ENCODE peak calls at places on chromosomes 5 and 9, in nine cellular contexts. K is adrenal gland, N is left ventricle myocardium inferior, J is OCI-LY7, H is AG10803, E is coronary artery, B is thyroid gland, R is bronchial epithelial cell, Y is upper lobe of right lung. X is an unnamed sample.
A peak's percentile ranks its signal among the peaks of the same experiment; 100 is the strongest.

GRCh38 chr5:62596691-62597090 is 18.1 kb downstream of the LRRC70 start:
- DNase-seq in K (no peak), Y (no peak), E (no peak), N (no peak), B (no peak), R (no peak), J (no peak), H (no peak), X (no peak)

GRCh38 chr5:163473613-163474243 is 13.3 kb downstream of the HMMR start:
- DNase-seq in K (no peak), R (peak; percentile 55), Y (no peak), E (no peak), J (peak; percentile 21), H (peak; percentile 26), N (no peak), B (no peak), X (peak; percentile 61)

GRCh38 chr5:154312571-154312970 is 122.0 kb downstream of the GALNT10 start:
- DNase-seq in R (peak; percentile 26), K (no peak), Y (no peak), H (peak; percentile 29), E (no peak), B (no peak), N (no peak), J (no peak), X (peak; percentile 70)

GRCh38 chr9:138061631-138062030 is 184.0 kb downstream of the CACNA1B start:
- DNase-seq in N (no peak), B (no peak), E (no peak), Y (no peak), R (no peak), J (no peak), H (no peak), K (no peak), X (no peak)

GRCh38 chr5:125023673-125024072 is 277.2 kb upstream of the ZNF608 start:
- DNase-seq in Y (no peak), B (no peak), R (peak; percentile 94), N (no peak), H (peak; percentile 11), E (no peak), J (no peak), K (no peak), X (peak; percentile 38)

GRCh38 chr5:137206030-137206715 is 293.0 kb downstream of the SPOCK1 start:
- DNase-seq in N (no peak), H (peak; percentile 44), K (no peak), E (no peak), Y (peak; percentile 68), R (peak; percentile 81), J (no peak), B (peak; percentile 35), X (peak; percentile 59)

GRCh38 chr9:27125030-27125429 is 16.0 kb downstream of the TEK start:
- DNase-seq in E (peak; percentile 78), R (peak; percentile 99), K (peak; percentile 79), N (peak; percentile 67), B (no peak), H (peak; percentile 95), J (no peak), Y (no peak), X (peak; percentile 99)

GRCh38 chr5:76225316-76225715 is 142.1 kb downstream of the SV2C start:
- DNase-seq in B (no peak), R (no peak), E (no peak), K (no peak), N (no peak), Y (no peak), H (no peak), J (no peak), X (no peak)

GRCh38 chr9:17627641-17628040 is 48.8 kb downstream of the SH3GL2 start:
- DNase-seq in K (no peak), R (no peak), E (no peak), Y (no peak), J (no peak), N (no peak), B (no peak), H (no peak), X (no peak)

GRCh38 chr5:36696059-36696673 is 89.8 kb downstream of the SLC1A3 start:
- DNase-seq in J (peak; percentile 60), N (peak; percentile 54), R (peak; percentile 73), E (no peak), H (peak; percentile 61), K (peak; percentile 79), B (peak; percentile 78), Y (peak; percentile 62), X (peak; percentile 70)

GRCh38 chr9:117929873-117930272 is 225.7 kb downstream of the TLR4 start:
- DNase-seq in N (no peak), H (no peak), Y (no peak), B (no peak), K (no peak), R (no peak), E (no peak), J (no peak), X (no peak)

GRCh38 chr9:114341152-114341830 is 11.6 kb downstream of the ORM2 start:
- DNase-seq in B (no peak), N (no peak), Y (no peak), H (no peak), J (no peak), K (no peak), R (no peak), E (no peak), X (no peak)

GRCh38 chr9:32701321-32702022 is 66.0 kb upstream of the TAF1L start:
- DNase-seq in J (no peak), Y (no peak), N (no peak), R (peak; percentile 66), H (peak; percentile 11), K (no peak), B (no peak), E (no peak), X (peak; percentile 24)

GRCh38 chr5:36657563-36657995 is 51.2 kb downstream of the SLC1A3 start:
- DNase-seq in B (peak; percentile 56), N (peak; percentile 34), J (no peak), K (peak; percentile 86), Y (no peak), H (peak; percentile 100), E (no peak), R (peak; percentile 100), X (peak; percentile 100)

DNA sequence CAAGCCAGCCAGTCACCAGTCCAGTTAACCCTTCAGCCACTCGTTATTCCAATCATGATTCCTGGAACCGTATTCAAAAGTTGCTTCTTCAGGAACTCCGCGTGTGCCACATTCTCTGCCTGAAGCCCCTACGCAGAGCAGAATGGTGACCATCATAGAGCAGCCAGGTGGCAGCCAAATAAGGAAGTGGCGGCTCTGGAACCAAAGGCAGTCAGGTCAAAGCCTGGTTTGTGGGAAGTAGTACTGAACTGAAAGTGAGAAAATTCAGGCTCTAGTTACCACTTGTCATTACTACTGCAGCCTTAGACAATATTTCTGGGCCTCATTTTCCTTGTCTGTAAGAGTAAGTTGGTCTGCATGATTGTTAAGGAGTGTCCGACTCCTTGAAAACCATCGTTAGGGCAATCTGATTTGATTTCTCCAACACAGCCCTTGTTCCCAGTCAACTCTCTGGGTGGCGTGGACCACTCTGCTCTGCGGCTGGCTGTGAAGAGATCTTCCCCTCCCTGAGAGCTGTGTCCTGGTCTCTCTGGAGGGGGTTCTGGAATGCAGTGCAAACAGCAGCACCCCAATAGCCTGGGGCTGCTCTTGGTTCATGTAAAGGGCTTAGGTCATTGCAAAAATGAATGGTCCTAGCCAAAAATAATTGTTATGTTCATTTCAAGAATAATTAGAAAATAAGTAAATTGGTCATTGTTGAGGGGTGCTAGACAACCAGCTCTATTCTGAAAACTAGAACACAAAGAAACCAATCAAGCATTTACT is 102.4 kb downstream of the MED27 start:
- DNase-seq in E (no peak), K (no peak), B (no peak), H (no peak), J (no peak), N (no peak), R (no peak), Y (no peak), X (no peak)
- H3K4me3 ChIP-seq in E (no peak overlapping the region), K (no peak overlapping the region), B (no peak overlapping the region), H (no peak overlapping the region), J (no peak overlapping the region), N (no peak overlapping the region), R (no peak overlapping the region), Y (no peak overlapping the region), X (no peak overlapping the region)

GRCh38 chr5:10214036-10214435 is 35.7 kb downstream of the ATPSCKMT start:
- DNase-seq in R (peak; percentile 40), B (no peak), J (no peak), N (no peak), H (peak; percentile 24), E (no peak), Y (no peak), K (no peak), X (no peak)
- TF ChIP-seq CTCF in R (no peak), B (no peak), J (no peak), N (no peak), H (no peak), E (no peak), Y (no peak), K (no peak), X (no peak)

GRCh38 chr5:50564558-50564957 is 101.9 kb upstream of the PARP8 start:
- DNase-seq in R (no peak), N (no peak), J (no peak), Y (no peak), H (no peak), K (no peak), E (no peak), B (no peak), X (no peak)

GRCh38 chr5:50559955-50560354 is 106.5 kb upstream of the PARP8 start:
- DNase-seq in H (no peak), E (no peak), K (no peak), J (peak; percentile 56), B (no peak), N (no peak), Y (no peak), R (no peak), X (no peak)

GRCh38 chr5:50564079-50564478 is 102.4 kb upstream of the PARP8 start:
- DNase-seq in Y (no peak), K (no peak), B (no peak), H (no peak), E (no peak), R (no peak), N (no peak), J (no peak), X (no peak)

DNA sequence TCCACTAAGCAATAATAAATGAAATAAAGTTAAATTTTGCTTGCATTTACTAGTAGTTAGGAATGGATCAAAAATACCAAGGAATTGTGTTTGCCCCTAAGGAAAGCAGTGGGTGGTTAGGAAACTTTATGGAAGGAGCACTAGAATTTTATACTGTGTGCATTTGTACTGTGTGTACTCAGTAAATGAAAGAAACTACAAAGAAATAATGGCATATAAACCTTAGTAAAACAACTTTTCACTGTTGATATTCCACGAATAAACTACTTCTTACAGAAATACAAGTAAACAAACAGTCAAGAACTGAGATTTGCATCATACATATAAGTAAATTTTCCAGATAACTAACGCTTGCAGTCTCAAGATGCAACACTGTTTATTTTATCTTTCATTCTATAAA is 103.7 kb upstream of the PARP8 start:
- DNase-seq in E (no peak), K (no peak), N (no peak), R (no peak), Y (no peak), H (no peak), J (no peak), B (no peak), X (no peak)
- H3K4me3 ChIP-seq in E (no peak overlapping the region), K (no peak overlapping the region), N (no peak overlapping the region), R (no peak overlapping the region), Y (no peak overlapping the region), H (no peak overlapping the region), J (no peak overlapping the region), B (no peak overlapping the region), X (no peak overlapping the region)

DNA sequence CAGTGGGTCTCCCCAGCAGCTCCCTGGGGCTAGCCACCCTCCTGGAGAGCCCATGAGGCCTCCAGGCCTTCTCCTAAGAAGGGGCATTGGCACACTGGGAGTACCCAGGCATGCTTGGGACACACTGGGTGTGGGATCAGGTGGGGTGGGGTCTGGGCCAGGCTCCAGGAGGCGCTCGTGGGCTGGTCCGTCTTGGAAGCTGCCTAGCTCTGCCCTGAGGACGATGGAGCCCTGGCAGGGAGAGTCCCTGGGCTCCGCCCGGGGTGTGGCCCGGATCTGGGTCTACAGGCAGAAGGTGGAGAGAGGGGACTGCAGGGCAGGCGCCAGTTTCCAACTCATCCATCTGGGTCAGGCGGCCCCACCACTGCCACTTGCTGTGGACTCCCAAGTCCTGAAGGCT is 2.4 kb downstream of the PRRX2 start:
- DNase-seq in Y (no peak), B (no peak), N (no peak), H (peak; percentile 41), J (no peak), E (no peak), K (no peak), R (no peak), X (no peak)
- TF ChIP-seq CTCF in Y (no peak), B (no peak), N (no peak), H (peak; percentile 35), J (no peak), E (no peak), K (no peak), R (no peak), X (no peak)